ENCODE peak calls at places on chromosomes 16 and 17, in nine cellular contexts. One of them, this sample, is unnamed.

GRCh38 chr17:76260669-76261068 is 4.5 kb upstream of the UBALD2 start:
- DNase-seq in testis: no peak
- DNase-seq in sigmoid colon: no peak
- DNase-seq in HL-60: no peak
- DNase-seq in left lung: no peak
- DNase-seq in CD8-positive, alpha-beta memory T cell: no peak
- DNase-seq in left ventricle myocardium inferior: no peak
- DNase-seq in colonic mucosa: no peak
- DNase-seq in esophagus squamous epithelium: no peak
- DNase-seq in this sample: no peak

GRCh38 chr17:32158870-32159585 is 16.7 kb downstream of the RHOT1 start:
- DNase-seq in sigmoid colon: no peak
- DNase-seq in esophagus squamous epithelium: no peak
- DNase-seq in colonic mucosa: no peak
- DNase-seq in CD8-positive, alpha-beta memory T cell: no peak
- DNase-seq in testis: no peak
- DNase-seq in left lung: no peak
- DNase-seq in HL-60: no peak
- DNase-seq in left ventricle myocardium inferior: no peak
- DNase-seq in this sample: peak; percentile 53

GRCh38 chr17:57782642-57783337 is 37.7 kb upstream of the CCDC182 start:
- DNase-seq in sigmoid colon: no peak
- DNase-seq in testis: no peak
- DNase-seq in left ventricle myocardium inferior: no peak
- DNase-seq in left lung: no peak
- DNase-seq in HL-60: no peak
- DNase-seq in CD8-positive, alpha-beta memory T cell: no peak
- DNase-seq in esophagus squamous epithelium: no peak
- DNase-seq in colonic mucosa: no peak
- DNase-seq in this sample: no peak

GRCh38 chr16:68247400-68247799 is 2.2 kb downstream of the PLA2G15 start:
- DNase-seq in CD8-positive, alpha-beta memory T cell: no peak
- DNase-seq in esophagus squamous epithelium: no peak
- DNase-seq in HL-60: peak; percentile 37
- DNase-seq in colonic mucosa: no peak
- DNase-seq in testis: no peak
- DNase-seq in left ventricle myocardium inferior: no peak
- DNase-seq in left lung: peak; percentile 56
- DNase-seq in sigmoid colon: no peak
- DNase-seq in this sample: no peak

GRCh38 chr16:48129926-48130325 is 25.9 kb downstream of the ABCC12 start:
- DNase-seq in left ventricle myocardium inferior: no peak
- DNase-seq in colonic mucosa: no peak
- DNase-seq in HL-60: no peak
- DNase-seq in esophagus squamous epithelium: no peak
- DNase-seq in testis: no peak
- DNase-seq in CD8-positive, alpha-beta memory T cell: no peak
- DNase-seq in left lung: no peak
- DNase-seq in sigmoid colon: no peak
- DNase-seq in this sample: no peak

GRCh38 chr16:12349950-12350842 is 373.7 kb downstream of the SNX29 start:
- DNase-seq in esophagus squamous epithelium: no peak
- DNase-seq in CD8-positive, alpha-beta memory T cell: no peak
- DNase-seq in left lung: no peak
- DNase-seq in left ventricle myocardium inferior: no peak
- DNase-seq in colonic mucosa: no peak
- DNase-seq in testis: no peak
- DNase-seq in HL-60: peak; percentile 83
- DNase-seq in sigmoid colon: no peak
- DNase-seq in this sample: no peak

GRCh38 chr16:30786936-30787612 is at the start of gene ZNF629:
- DNase-seq in sigmoid colon: peak; percentile 89
- DNase-seq in left ventricle myocardium inferior: peak; percentile 73
- DNase-seq in HL-60: peak; percentile 44
- DNase-seq in colonic mucosa: peak; percentile 75
- DNase-seq in CD8-positive, alpha-beta memory T cell: no peak
- DNase-seq in testis: peak; percentile 85
- DNase-seq in esophagus squamous epithelium: no peak
- DNase-seq in left lung: peak; percentile 68
- DNase-seq in this sample: no peak

GRCh38 chr16:89175280-89176146 is 4.0 kb downstream of the CDH15 start:
- DNase-seq in testis: no peak
- DNase-seq in left lung: no peak
- DNase-seq in left ventricle myocardium inferior: no peak
- DNase-seq in CD8-positive, alpha-beta memory T cell: no peak
- DNase-seq in sigmoid colon: no peak
- DNase-seq in HL-60: no peak
- DNase-seq in esophagus squamous epithelium: no peak
- DNase-seq in colonic mucosa: no peak
- DNase-seq in this sample: no peak

GRCh38 chr16:81900014-81900413 is 111.3 kb downstream of the SDR42E1 start:
- DNase-seq in left lung: no peak
- DNase-seq in colonic mucosa: no peak
- DNase-seq in testis: no peak
- DNase-seq in sigmoid colon: no peak
- DNase-seq in CD8-positive, alpha-beta memory T cell: no peak
- DNase-seq in HL-60: no peak
- DNase-seq in left ventricle myocardium inferior: no peak
- DNase-seq in esophagus squamous epithelium: no peak
- DNase-seq in this sample: no peak

GRCh38 chr16:3979518-3979917 is 99.0 kb upstream of the CREBBP start:
- DNase-seq in left ventricle myocardium inferior: no peak
- DNase-seq in colonic mucosa: no peak
- DNase-seq in HL-60: no peak
- DNase-seq in sigmoid colon: no peak
- DNase-seq in left lung: no peak
- DNase-seq in testis: no peak
- DNase-seq in CD8-positive, alpha-beta memory T cell: no peak
- DNase-seq in esophagus squamous epithelium: no peak
- DNase-seq in this sample: no peak

GRCh38 chr16:3983081-3983520 is 102.6 kb upstream of the CREBBP start:
- DNase-seq in left ventricle myocardium inferior: peak; percentile 65
- DNase-seq in left lung: peak; percentile 72
- DNase-seq in sigmoid colon: peak; percentile 85
- DNase-seq in testis: peak; percentile 88
- DNase-seq in CD8-positive, alpha-beta memory T cell: peak; percentile 24
- DNase-seq in esophagus squamous epithelium: no peak
- DNase-seq in colonic mucosa: peak; percentile 77
- DNase-seq in HL-60: peak; percentile 72
- DNase-seq in this sample: no peak

GRCh38 chr16:3980311-3981111 is 100.0 kb upstream of the CREBBP start:
- DNase-seq in left lung: no peak
- DNase-seq in left ventricle myocardium inferior: no peak
- DNase-seq in HL-60: no peak
- DNase-seq in testis: peak; percentile 40
- DNase-seq in CD8-positive, alpha-beta memory T cell: no peak
- DNase-seq in sigmoid colon: no peak
- DNase-seq in esophagus squamous epithelium: no peak
- DNase-seq in colonic mucosa: no peak
- DNase-seq in this sample: no peak

GRCh38 chr16:3984111-3985060 is 103.9 kb upstream of the CREBBP start:
- DNase-seq in testis: no peak
- DNase-seq in colonic mucosa: no peak
- DNase-seq in left lung: no peak
- DNase-seq in sigmoid colon: no peak
- DNase-seq in HL-60: no peak
- DNase-seq in esophagus squamous epithelium: no peak
- DNase-seq in left ventricle myocardium inferior: no peak
- DNase-seq in CD8-positive, alpha-beta memory T cell: no peak
- DNase-seq in this sample: no peak

GRCh38 chr16:3982216-3982615 is 101.7 kb upstream of the CREBBP start:
- DNase-seq in HL-60: no peak
- DNase-seq in colonic mucosa: no peak
- DNase-seq in left ventricle myocardium inferior: no peak
- DNase-seq in CD8-positive, alpha-beta memory T cell: no peak
- DNase-seq in testis: peak; percentile 56
- DNase-seq in sigmoid colon: no peak
- DNase-seq in esophagus squamous epithelium: no peak
- DNase-seq in left lung: no peak
- DNase-seq in this sample: no peak
- H3K27me3 ChIP-seq in HL-60: no peaks in the 10 kb centered on the region
- H3K27me3 ChIP-seq in colonic mucosa: no peaks in the 10 kb centered on the region
- H3K27me3 ChIP-seq in left ventricle myocardium inferior: no peaks in the 10 kb centered on the region
- H3K27me3 ChIP-seq in CD8-positive, alpha-beta memory T cell: no peaks in the 10 kb centered on the region
- H3K27me3 ChIP-seq in testis: no peaks in the 10 kb centered on the region
- H3K27me3 ChIP-seq in sigmoid colon: no peaks in the 10 kb centered on the region
- H3K27me3 ChIP-seq in esophagus squamous epithelium: no peaks in the 10 kb centered on the region
- H3K27me3 ChIP-seq in left lung: no peaks in the 10 kb centered on the region
- H3K27me3 ChIP-seq in this sample: no peaks in the 10 kb centered on the region

GRCh38 chr17:61400786-61401279 is 1.2 kb downstream of the TBX2 start:
- DNase-seq in left lung: no peak
- DNase-seq in colonic mucosa: no peak
- DNase-seq in HL-60: no peak
- DNase-seq in testis: no peak
- DNase-seq in esophagus squamous epithelium: no peak
- DNase-seq in CD8-positive, alpha-beta memory T cell: no peak
- DNase-seq in left ventricle myocardium inferior: no peak
- DNase-seq in sigmoid colon: peak; percentile 58
- DNase-seq in this sample: no peak

GRCh38 chr17:61399131-61400057 is at the start of gene TBX2:
- DNase-seq in colonic mucosa: peak; percentile 50
- DNase-seq in sigmoid colon: peak; percentile 78
- DNase-seq in left lung: peak; percentile 84
- DNase-seq in testis: peak; percentile 89
- DNase-seq in esophagus squamous epithelium: no peak
- DNase-seq in HL-60: no peak
- DNase-seq in left ventricle myocardium inferior: peak; percentile 88
- DNase-seq in CD8-positive, alpha-beta memory T cell: no peak
- DNase-seq in this sample: no peak

GRCh38 chr17:61398721-61399130 is 917 bp upstream of the TBX2 start:
- DNase-seq in testis: no peak
- DNase-seq in left lung: no peak
- DNase-seq in left ventricle myocardium inferior: no peak
- DNase-seq in HL-60: no peak
- DNase-seq in colonic mucosa: no peak
- DNase-seq in esophagus squamous epithelium: no peak
- DNase-seq in CD8-positive, alpha-beta memory T cell: no peak
- DNase-seq in sigmoid colon: no peak
- DNase-seq in this sample: no peak

GRCh38 chr17:61401280-61402072 is 1.8 kb downstream of the TBX2 start:
- DNase-seq in HL-60: no peak
- DNase-seq in CD8-positive, alpha-beta memory T cell: no peak
- DNase-seq in colonic mucosa: no peak
- DNase-seq in esophagus squamous epithelium: no peak
- DNase-seq in left ventricle myocardium inferior: no peak
- DNase-seq in left lung: no peak
- DNase-seq in sigmoid colon: no peak
- DNase-seq in testis: no peak
- DNase-seq in this sample: no peak

DNA sequence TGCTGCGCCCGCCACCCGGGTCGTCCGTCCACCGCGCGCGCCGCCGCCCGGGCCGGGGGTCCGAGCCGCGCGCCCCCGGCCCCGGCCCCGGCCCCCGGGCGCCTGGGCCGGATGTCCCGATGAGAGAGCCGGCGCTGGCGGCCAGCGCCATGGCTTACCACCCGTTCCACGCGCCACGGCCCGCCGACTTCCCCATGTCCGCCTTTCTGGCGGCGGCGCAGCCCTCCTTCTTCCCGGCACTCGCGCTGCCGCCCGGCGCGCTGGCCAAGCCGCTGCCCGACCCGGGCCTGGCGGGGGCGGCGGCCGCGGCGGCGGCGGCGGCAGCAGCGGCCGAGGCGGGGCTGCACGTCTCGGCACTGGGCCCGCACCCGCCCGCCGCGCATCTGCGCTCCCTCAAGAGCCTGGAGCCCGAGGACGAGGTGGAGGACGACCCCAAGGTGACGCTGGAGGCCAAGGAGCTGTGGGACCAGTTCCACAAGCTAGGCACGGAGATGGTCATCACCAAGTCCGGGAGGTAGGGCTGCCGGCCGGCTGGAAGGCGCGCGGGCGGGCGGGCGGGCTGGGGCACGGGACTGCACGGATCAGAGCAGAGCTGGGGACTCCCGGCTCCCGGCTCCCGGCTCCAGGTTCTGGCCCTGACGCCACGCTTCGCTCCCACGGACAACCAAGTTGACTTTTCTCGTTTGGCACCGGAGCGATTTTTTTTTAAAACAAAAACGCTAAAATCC is 579 bp downstream of the TBX2 start:
- DNase-seq in CD8-positive, alpha-beta memory T cell: no peak
- DNase-seq in esophagus squamous epithelium: no peak
- DNase-seq in colonic mucosa: no peak
- DNase-seq in testis: no peak
- DNase-seq in left ventricle myocardium inferior: no peak
- DNase-seq in left lung: no peak
- DNase-seq in HL-60: no peak
- DNase-seq in sigmoid colon: peak; percentile 60
- DNase-seq in this sample: no peak
- H3K27ac ChIP-seq in CD8-positive, alpha-beta memory T cell: no peak overlapping the region
- H3K27ac ChIP-seq in esophagus squamous epithelium: peak overlapping the region; percentile 79
- H3K27ac ChIP-seq in colonic mucosa: no peak overlapping the region
- H3K27ac ChIP-seq in testis: peak overlapping the region; percentile 94
- H3K27ac ChIP-seq in left ventricle myocardium inferior: peak overlapping the region; percentile 93
- H3K27ac ChIP-seq in left lung: peak overlapping the region; percentile 90
- H3K27ac ChIP-seq in HL-60: no peak overlapping the region
- H3K27ac ChIP-seq in sigmoid colon: peak overlapping the region; percentile 92
- H3K27ac ChIP-seq in this sample: peak overlapping the region; percentile 88

DNA sequence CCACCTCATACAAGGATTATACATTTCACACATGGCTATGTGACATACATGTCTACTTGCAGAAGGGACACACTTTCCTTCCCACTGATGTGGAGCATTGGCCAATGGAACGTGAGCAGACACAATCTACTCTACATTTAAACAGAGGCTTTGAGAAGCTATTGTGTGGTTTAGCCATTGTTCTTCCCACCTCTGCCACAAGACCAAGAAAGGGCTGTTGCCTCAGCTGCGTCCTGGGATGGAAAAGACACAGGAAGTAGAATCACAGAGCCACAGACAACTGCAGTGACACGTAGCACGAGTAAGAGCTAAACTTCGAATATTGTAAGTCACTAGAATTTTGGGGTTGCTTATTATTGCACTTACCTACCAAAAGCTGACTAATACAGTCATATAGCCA is 33.3 kb downstream of the PRKCB start:
- DNase-seq in colonic mucosa: no peak
- DNase-seq in CD8-positive, alpha-beta memory T cell: peak; percentile 51
- DNase-seq in sigmoid colon: no peak
- DNase-seq in HL-60: peak; percentile 66
- DNase-seq in left lung: no peak
- DNase-seq in left ventricle myocardium inferior: no peak
- DNase-seq in testis: no peak
- DNase-seq in esophagus squamous epithelium: no peak
- DNase-seq in this sample: no peak
- H3K27me3 ChIP-seq in colonic mucosa: no peaks in the 10 kb centered on the region
- H3K27me3 ChIP-seq in CD8-positive, alpha-beta memory T cell: no peaks in the 10 kb centered on the region
- H3K27me3 ChIP-seq in sigmoid colon: no peaks in the 10 kb centered on the region
- H3K27me3 ChIP-seq in HL-60: no peaks in the 10 kb centered on the region
- H3K27me3 ChIP-seq in left lung: no peaks in the 10 kb centered on the region
- H3K27me3 ChIP-seq in left ventricle myocardium inferior: peaks cover 55% of the 10 kb centered on the region
- H3K27me3 ChIP-seq in testis: no peaks in the 10 kb centered on the region
- H3K27me3 ChIP-seq in esophagus squamous epithelium: no peaks in the 10 kb centered on the region
- H3K27me3 ChIP-seq in this sample: no peaks in the 10 kb centered on the region

DNA sequence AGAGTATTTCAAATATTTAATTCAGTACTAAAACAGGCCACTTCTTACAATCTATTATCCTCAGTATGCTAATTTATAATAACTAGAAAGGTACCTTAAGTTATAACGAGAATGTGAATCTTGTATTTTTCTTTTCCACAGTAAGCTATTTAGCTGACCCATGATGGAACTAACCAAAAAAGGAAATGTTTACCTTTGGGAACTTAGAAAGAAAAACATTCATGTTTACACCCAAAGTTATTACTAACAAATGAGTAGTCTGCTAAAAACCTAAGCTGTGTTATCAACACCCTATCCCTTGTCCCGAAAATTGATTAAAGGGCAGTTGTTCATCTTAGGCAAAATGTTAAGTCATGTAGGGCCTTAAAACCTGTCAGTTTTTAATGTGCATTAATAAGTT is 8.1 kb downstream of the GNA13 start:
- DNase-seq in HL-60: no peak
- DNase-seq in CD8-positive, alpha-beta memory T cell: no peak
- DNase-seq in left ventricle myocardium inferior: no peak
- DNase-seq in left lung: no peak
- DNase-seq in testis: no peak
- DNase-seq in sigmoid colon: no peak
- DNase-seq in esophagus squamous epithelium: no peak
- DNase-seq in colonic mucosa: no peak
- DNase-seq in this sample: no peak
- H3K27ac ChIP-seq in HL-60: peak overlapping the region; percentile 43
- H3K27ac ChIP-seq in CD8-positive, alpha-beta memory T cell: peak overlapping the region; percentile 0
- H3K27ac ChIP-seq in left ventricle myocardium inferior: peak overlapping the region; percentile 45
- H3K27ac ChIP-seq in left lung: peak overlapping the region; percentile 75
- H3K27ac ChIP-seq in testis: peak overlapping the region; percentile 44
- H3K27ac ChIP-seq in sigmoid colon: peak overlapping the region; percentile 45
- H3K27ac ChIP-seq in esophagus squamous epithelium: peak overlapping the region; percentile 26
- H3K27ac ChIP-seq in colonic mucosa: peak overlapping the region; percentile 37
- H3K27ac ChIP-seq in this sample: peak overlapping the region; percentile 59